ENCODE peak calls at places on chromosome 2, in eight cellular contexts. One of them, this sample, is unnamed.

GRCh38 chr2:64987001-64987962 is 1.9 kb upstream of the SLC1A4 start:
- DNase-seq in IMR-90: peak
- DNase-seq in GM06990: peak
- DNase-seq in colonic mucosa: no peak
- DNase-seq in breast epithelium: no peak
- DNase-seq in type B pancreatic cell: no peak
- DNase-seq in stomach: no peak
- DNase-seq in dorsolateral prefrontal cortex: no peak
- DNase-seq in this sample: no peak

GRCh38 chr2:209872675-209873074 is 101.0 kb downstream of the UNC80 start:
- DNase-seq in type B pancreatic cell: no peak
- DNase-seq in GM06990: no peak
- DNase-seq in IMR-90: no peak
- DNase-seq in breast epithelium: no peak
- DNase-seq in stomach: peak
- DNase-seq in colonic mucosa: no peak
- DNase-seq in dorsolateral prefrontal cortex: peak
- DNase-seq in this sample: no peak

GRCh38 chr2:226185613-226186211 is 613.9 kb downstream of the IRS1 start:
- DNase-seq in colonic mucosa: no peak
- DNase-seq in stomach: no peak
- DNase-seq in breast epithelium: no peak
- DNase-seq in dorsolateral prefrontal cortex: no peak
- DNase-seq in type B pancreatic cell: no peak
- DNase-seq in GM06990: no peak
- DNase-seq in IMR-90: peak
- DNase-seq in this sample: no peak

GRCh38 chr2:21920721-21921120 is 797.0 kb downstream of the TDRD15 start:
- DNase-seq in type B pancreatic cell: no peak
- DNase-seq in stomach: no peak
- DNase-seq in GM06990: no peak
- DNase-seq in colonic mucosa: no peak
- DNase-seq in IMR-90: no peak
- DNase-seq in breast epithelium: no peak
- DNase-seq in dorsolateral prefrontal cortex: no peak
- DNase-seq in this sample: no peak

GRCh38 chr2:106547104-106547503 is 59.9 kb downstream of the CD8B2 start:
- DNase-seq in breast epithelium: no peak
- DNase-seq in dorsolateral prefrontal cortex: peak
- DNase-seq in type B pancreatic cell: no peak
- DNase-seq in IMR-90: no peak
- DNase-seq in GM06990: no peak
- DNase-seq in stomach: no peak
- DNase-seq in colonic mucosa: no peak
- DNase-seq in this sample: no peak

GRCh38 chr2:233960203-233960602 is 43.0 kb downstream of the TRPM8 start:
- DNase-seq in dorsolateral prefrontal cortex: no peak
- DNase-seq in colonic mucosa: no peak
- DNase-seq in breast epithelium: no peak
- DNase-seq in GM06990: no peak
- DNase-seq in stomach: no peak
- DNase-seq in type B pancreatic cell: no peak
- DNase-seq in IMR-90: no peak
- DNase-seq in this sample: no peak

GRCh38 chr2:170711774-170712652 is 3.1 kb upstream of the SP5 start:
- DNase-seq in IMR-90: no peak
- DNase-seq in dorsolateral prefrontal cortex: no peak
- DNase-seq in GM06990: no peak
- DNase-seq in type B pancreatic cell: no peak
- DNase-seq in stomach: peak
- DNase-seq in colonic mucosa: peak
- DNase-seq in breast epithelium: no peak
- DNase-seq in this sample: no peak

GRCh38 chr2:132448771-132449170 is 32.2 kb downstream of the GPR39 start:
- DNase-seq in IMR-90: peak
- DNase-seq in dorsolateral prefrontal cortex: no peak
- DNase-seq in type B pancreatic cell: no peak
- DNase-seq in breast epithelium: no peak
- DNase-seq in GM06990: no peak
- DNase-seq in stomach: no peak
- DNase-seq in colonic mucosa: peak
- DNase-seq in this sample: no peak

GRCh38 chr2:126886201-126886905 is 12.3 kb upstream of the TEX51 start:
- DNase-seq in colonic mucosa: peak
- DNase-seq in breast epithelium: peak
- DNase-seq in GM06990: peak
- DNase-seq in IMR-90: peak
- DNase-seq in type B pancreatic cell: peak
- DNase-seq in dorsolateral prefrontal cortex: peak
- DNase-seq in stomach: no peak
- DNase-seq in this sample: peak

GRCh38 chr2:218471070-218471469 is 52.1 kb downstream of the VIL1 start:
- DNase-seq in IMR-90: no peak
- DNase-seq in dorsolateral prefrontal cortex: no peak
- DNase-seq in breast epithelium: no peak
- DNase-seq in type B pancreatic cell: no peak
- DNase-seq in GM06990: no peak
- DNase-seq in colonic mucosa: no peak
- DNase-seq in stomach: no peak
- DNase-seq in this sample: no peak

GRCh38 chr2:150191349-150191748 is 296.1 kb downstream of the RND3 start:
- DNase-seq in type B pancreatic cell: no peak
- DNase-seq in colonic mucosa: no peak
- DNase-seq in IMR-90: peak
- DNase-seq in stomach: no peak
- DNase-seq in breast epithelium: no peak
- DNase-seq in dorsolateral prefrontal cortex: no peak
- DNase-seq in GM06990: no peak
- DNase-seq in this sample: no peak

GRCh38 chr2:100877555-100877954 is 57.6 kb downstream of the NPAS2 start:
- DNase-seq in colonic mucosa: no peak
- DNase-seq in GM06990: no peak
- DNase-seq in dorsolateral prefrontal cortex: no peak
- DNase-seq in breast epithelium: no peak
- DNase-seq in type B pancreatic cell: no peak
- DNase-seq in stomach: peak
- DNase-seq in IMR-90: peak
- DNase-seq in this sample: no peak

GRCh38 chr2:12844511-12844910 is 127.8 kb downstream of the TRIB2 start:
- DNase-seq in breast epithelium: no peak
- DNase-seq in dorsolateral prefrontal cortex: no peak
- DNase-seq in colonic mucosa: no peak
- DNase-seq in stomach: no peak
- DNase-seq in IMR-90: no peak
- DNase-seq in type B pancreatic cell: no peak
- DNase-seq in GM06990: no peak
- DNase-seq in this sample: no peak

GRCh38 chr2:47058061-47058931 is 96.8 kb downstream of the STPG4 start:
- DNase-seq in breast epithelium: no peak
- DNase-seq in stomach: no peak
- DNase-seq in colonic mucosa: no peak
- DNase-seq in IMR-90: peak
- DNase-seq in dorsolateral prefrontal cortex: no peak
- DNase-seq in GM06990: no peak
- DNase-seq in type B pancreatic cell: no peak
- DNase-seq in this sample: no peak

GRCh38 chr2:52072949-52073348 is 1041.0 kb upstream of the NRXN1 start:
- DNase-seq in IMR-90: no peak
- DNase-seq in stomach: no peak
- DNase-seq in dorsolateral prefrontal cortex: no peak
- DNase-seq in colonic mucosa: no peak
- DNase-seq in breast epithelium: no peak
- DNase-seq in type B pancreatic cell: no peak
- DNase-seq in GM06990: no peak
- DNase-seq in this sample: no peak

GRCh38 chr2:238462782-238463396 is 36.2 kb downstream of the ASB1 start:
- DNase-seq in stomach: no peak
- DNase-seq in GM06990: no peak
- DNase-seq in colonic mucosa: no peak
- DNase-seq in breast epithelium: no peak
- DNase-seq in type B pancreatic cell: no peak
- DNase-seq in IMR-90: peak
- DNase-seq in dorsolateral prefrontal cortex: no peak
- DNase-seq in this sample: no peak

GRCh38 chr2:2184549-2185249 is 146.4 kb downstream of the MYT1L start:
- DNase-seq in colonic mucosa: no peak
- DNase-seq in dorsolateral prefrontal cortex: no peak
- DNase-seq in GM06990: no peak
- DNase-seq in stomach: no peak
- DNase-seq in type B pancreatic cell: no peak
- DNase-seq in breast epithelium: no peak
- DNase-seq in IMR-90: no peak
- DNase-seq in this sample: peak

GRCh38 chr2:20129320-20130274 is 78.2 kb upstream of the LAPTM4A start:
- DNase-seq in dorsolateral prefrontal cortex: no peak
- DNase-seq in breast epithelium: no peak
- DNase-seq in colonic mucosa: peak
- DNase-seq in GM06990: no peak
- DNase-seq in stomach: peak
- DNase-seq in type B pancreatic cell: no peak
- DNase-seq in IMR-90: no peak
- DNase-seq in this sample: no peak

GRCh38 chr2:158745067-158745865 is 49.9 kb upstream of the DAPL1 start:
- DNase-seq in dorsolateral prefrontal cortex: peak
- DNase-seq in breast epithelium: no peak
- DNase-seq in IMR-90: peak
- DNase-seq in colonic mucosa: peak
- DNase-seq in type B pancreatic cell: no peak
- DNase-seq in GM06990: no peak
- DNase-seq in stomach: no peak
- DNase-seq in this sample: no peak

GRCh38 chr2:98378901-98379300 is 32.6 kb downstream of the CNGA3 start:
- DNase-seq in stomach: no peak
- DNase-seq in dorsolateral prefrontal cortex: no peak
- DNase-seq in colonic mucosa: peak
- DNase-seq in IMR-90: peak
- DNase-seq in GM06990: no peak
- DNase-seq in breast epithelium: no peak
- DNase-seq in type B pancreatic cell: no peak
- DNase-seq in this sample: peak

GRCh38 chr2:231523451-231524266 is 6.6 kb downstream of the NMUR1 start:
- DNase-seq in IMR-90: no peak
- DNase-seq in GM06990: no peak
- DNase-seq in type B pancreatic cell: no peak
- DNase-seq in breast epithelium: no peak
- DNase-seq in dorsolateral prefrontal cortex: no peak
- DNase-seq in stomach: no peak
- DNase-seq in colonic mucosa: no peak
- DNase-seq in this sample: no peak

GRCh38 chr2:107936427-107937359 is 49.6 kb upstream of the SLC5A7 start:
- DNase-seq in stomach: no peak
- DNase-seq in breast epithelium: no peak
- DNase-seq in dorsolateral prefrontal cortex: no peak
- DNase-seq in IMR-90: no peak
- DNase-seq in colonic mucosa: no peak
- DNase-seq in type B pancreatic cell: no peak
- DNase-seq in GM06990: no peak
- DNase-seq in this sample: no peak
- TF ChIP-seq CTCF in stomach: no peak
- TF ChIP-seq CTCF in breast epithelium: peak
- TF ChIP-seq CTCF in dorsolateral prefrontal cortex: peak
- TF ChIP-seq CTCF in IMR-90: peak
- TF ChIP-seq CTCF in colonic mucosa: peak
- TF ChIP-seq CTCF in type B pancreatic cell: peak
- TF ChIP-seq CTCF in GM06990: peak
- TF ChIP-seq CTCF in this sample: peak

DNA sequence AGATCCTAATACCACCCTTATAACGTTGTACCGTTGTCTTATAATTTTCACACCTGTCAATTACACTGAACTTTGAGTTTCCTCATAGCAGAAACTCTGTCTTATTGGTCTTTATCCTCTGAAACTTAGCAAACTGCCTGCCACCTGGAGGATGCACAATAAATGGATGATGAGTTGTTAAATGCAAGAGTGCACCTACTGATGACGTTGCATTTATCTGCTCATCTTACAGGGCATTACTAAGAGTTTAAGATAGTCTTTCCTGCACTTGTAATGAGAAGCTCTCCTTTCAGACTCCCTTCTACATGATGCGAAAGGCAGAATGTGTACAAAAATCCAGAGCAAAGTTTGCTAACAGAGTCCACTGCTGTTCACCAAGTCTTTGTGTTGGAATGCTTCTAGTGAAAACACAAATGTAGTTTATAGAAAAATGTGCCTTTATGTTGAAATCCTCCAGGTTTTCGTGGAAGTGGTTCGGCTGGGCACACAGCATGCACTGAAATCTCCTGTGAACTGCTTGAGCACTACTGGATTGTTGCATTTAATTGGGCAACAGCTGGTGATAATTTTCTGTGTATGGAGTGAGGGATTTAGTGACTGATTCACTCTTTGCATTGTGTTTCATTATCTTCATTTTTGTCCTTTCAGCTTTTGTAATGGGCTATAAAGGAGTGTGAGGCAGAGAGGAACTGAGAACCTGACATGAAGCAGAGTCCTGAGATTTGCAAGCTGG is 665.8 kb upstream of the ID2 start:
- DNase-seq in colonic mucosa: no peak
- DNase-seq in breast epithelium: no peak
- DNase-seq in stomach: no peak
- DNase-seq in GM06990: no peak
- DNase-seq in IMR-90: no peak
- DNase-seq in type B pancreatic cell: no peak
- DNase-seq in dorsolateral prefrontal cortex: no peak
- DNase-seq in this sample: no peak
- TF ChIP-seq CTCF in colonic mucosa: no peak
- TF ChIP-seq CTCF in breast epithelium: no peak
- TF ChIP-seq CTCF in stomach: no peak
- TF ChIP-seq CTCF in GM06990: no peak
- TF ChIP-seq CTCF in IMR-90: no peak
- TF ChIP-seq CTCF in type B pancreatic cell: no peak
- TF ChIP-seq CTCF in dorsolateral prefrontal cortex: no peak
- TF ChIP-seq CTCF in this sample: no peak

GRCh38 chr2:169362346-169363026 is at the start of gene LRP2:
- DNase-seq in dorsolateral prefrontal cortex: no peak
- DNase-seq in IMR-90: no peak
- DNase-seq in colonic mucosa: peak
- DNase-seq in type B pancreatic cell: peak
- DNase-seq in stomach: no peak
- DNase-seq in GM06990: peak
- DNase-seq in breast epithelium: no peak
- DNase-seq in this sample: no peak
- TF ChIP-seq CTCF in dorsolateral prefrontal cortex: peak
- TF ChIP-seq CTCF in IMR-90: no peak
- TF ChIP-seq CTCF in colonic mucosa: no peak
- TF ChIP-seq CTCF in type B pancreatic cell: peak
- TF ChIP-seq CTCF in stomach: no peak
- TF ChIP-seq CTCF in GM06990: no peak
- TF ChIP-seq CTCF in breast epithelium: no peak
- TF ChIP-seq CTCF in this sample: no peak

DNA sequence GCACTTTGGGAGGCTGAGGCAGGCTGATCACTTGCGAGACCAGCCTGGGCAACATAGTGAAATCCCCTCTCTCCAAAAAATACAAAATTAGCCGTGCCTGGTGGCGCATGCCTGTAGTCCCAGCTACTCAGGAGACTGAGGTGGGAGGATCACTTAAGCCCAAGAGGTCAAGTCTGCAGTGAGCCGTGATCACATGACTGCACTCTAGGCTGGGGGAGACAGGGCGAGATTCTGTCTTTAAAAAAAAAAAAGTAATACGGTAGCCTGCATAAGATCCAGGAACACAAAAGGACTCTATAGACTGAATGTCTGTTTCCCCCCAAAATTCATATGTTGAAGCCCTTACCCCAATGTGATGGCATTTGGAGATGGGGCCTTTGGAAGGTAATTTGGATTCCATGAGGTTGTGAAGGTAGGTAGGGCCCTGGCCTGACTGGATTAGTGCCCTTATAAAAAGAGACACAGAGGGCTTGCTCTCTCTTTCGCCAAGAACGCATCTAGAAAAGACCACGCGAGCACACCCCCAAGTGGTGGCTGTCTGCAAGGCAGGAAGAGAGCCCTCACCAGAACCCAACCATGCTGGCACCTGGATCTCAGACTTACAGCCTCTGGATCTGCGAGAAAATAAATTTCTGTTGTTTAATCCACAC is 17.0 kb downstream of the MBOAT2 start:
- DNase-seq in GM06990: no peak
- DNase-seq in dorsolateral prefrontal cortex: no peak
- DNase-seq in type B pancreatic cell: no peak
- DNase-seq in IMR-90: no peak
- DNase-seq in stomach: no peak
- DNase-seq in breast epithelium: no peak
- DNase-seq in colonic mucosa: no peak
- DNase-seq in this sample: no peak
- TF ChIP-seq CTCF in GM06990: peak
- TF ChIP-seq CTCF in dorsolateral prefrontal cortex: no peak
- TF ChIP-seq CTCF in type B pancreatic cell: peak
- TF ChIP-seq CTCF in IMR-90: peak
- TF ChIP-seq CTCF in stomach: no peak
- TF ChIP-seq CTCF in breast epithelium: no peak
- TF ChIP-seq CTCF in colonic mucosa: no peak
- TF ChIP-seq CTCF in this sample: peak

This sample was measured in osteocyte.